ENCODE peak calls at places on chromosomes 12 and 14, in nine cellular contexts. T, C, A, N, R, V, E, S and G are unnamed samples. For H3K4me1, the result is how much of the 10 kb centered on the place peaks cover.

GRCh38 chr12:18868673-18869072 is 130.8 kb downstream of the CAPZA3 start:
- DNase-seq in C (no peak), R (peak), V (no peak), N (no peak), T (no peak), E (no peak), S (no peak), A (no peak), G (no peak)

GRCh38 chr12:78179346-78179745 is 348.7 kb downstream of the NAV3 start:
- DNase-seq in C (no peak), T (no peak), N (no peak), R (no peak), A (no peak), E (no peak), S (no peak), V (no peak), G (no peak)

GRCh38 chr12:56461235-56462159 is 6.9 kb upstream of the SPRYD4 start:
- DNase-seq in A (no peak), N (peak), C (no peak), E (no peak), R (peak), S (no peak), V (no peak), T (peak), G (no peak)

GRCh38 chr12:30525171-30525570 is 170.5 kb downstream of the IPO8 start:
- DNase-seq in A (no peak), N (no peak), S (no peak), E (no peak), R (no peak), C (no peak), V (no peak), T (no peak), G (no peak)

GRCh38 chr12:7555752-7556151 is 52.2 kb upstream of the CD163 start:
- DNase-seq in R (peak), C (no peak), A (no peak), V (peak), S (peak), T (peak), N (no peak), E (no peak), G (no peak)

GRCh38 chr12:130764475-130765185 is 48.5 kb upstream of the RIMBP2 start:
- DNase-seq in V (peak), E (no peak), T (peak), S (no peak), A (no peak), R (peak), C (no peak), N (peak), G (no peak)

GRCh38 chr12:56593909-56594621 is 36.1 kb downstream of the BAZ2A start:
- DNase-seq in T (peak), C (no peak), N (peak), R (peak), S (peak), E (no peak), V (peak), A (peak), G (peak)

GRCh38 chr14:86838363-86838762 is 1154.6 kb downstream of the GALC start:
- DNase-seq in V (no peak), R (no peak), S (no peak), E (no peak), A (no peak), C (no peak), N (no peak), T (peak), G (no peak)

GRCh38 chr12:95996034-95996658 is at the start of gene HAL:
- DNase-seq in V (no peak), C (no peak), A (no peak), T (peak), N (no peak), R (no peak), E (no peak), S (no peak), G (no peak)

GRCh38 chr12:119115296-119115905 is 63.3 kb upstream of the HSPB8 start:
- DNase-seq in A (no peak), T (peak), V (no peak), R (peak), C (no peak), S (peak), N (no peak), E (no peak), G (peak)

GRCh38 chr14:76617440-76617839 is 143.8 kb upstream of the VASH1 start:
- DNase-seq in R (no peak), C (no peak), N (no peak), E (no peak), V (no peak), A (no peak), S (no peak), T (no peak), G (no peak)

GRCh38 chr12:57130941-57131340 is 2.7 kb downstream of the LRP1 start:
- DNase-seq in S (no peak), E (no peak), C (no peak), N (no peak), T (no peak), V (no peak), A (no peak), R (no peak), G (no peak)

GRCh38 chr12:94873368-94874085 is 130.0 kb downstream of the NDUFA12 start:
- DNase-seq in S (no peak), A (no peak), N (no peak), V (peak), T (no peak), E (no peak), C (peak), R (no peak), G (peak)

GRCh38 chr14:100294213-100294962 is 11.9 kb downstream of the SLC25A29 start:
- DNase-seq in R (no peak), T (no peak), V (no peak), A (peak), C (peak), N (no peak), E (no peak), S (no peak), G (peak)

GRCh38 chr14:105135700-105136395 is 32.7 kb downstream of the JAG2 start:
- DNase-seq in V (no peak), R (no peak), T (no peak), E (no peak), N (peak), S (no peak), A (no peak), C (no peak), G (no peak)

GRCh38 chr14:96309907-96310330 is 53.2 kb downstream of the ATG2B start:
- DNase-seq in R (peak), T (no peak), A (no peak), V (no peak), E (no peak), N (no peak), S (no peak), C (no peak), G (no peak)

GRCh38 chr12:49019435-49020317 is 1.1 kb upstream of the PRKAG1 start:
- DNase-seq in N (no peak), C (no peak), E (no peak), T (peak), S (no peak), R (peak), A (peak), V (peak), G (no peak)

GRCh38 chr12:121295123-121295745 is 1.3 kb downstream of the CAMKK2 start:
- DNase-seq in N (no peak), T (peak), R (no peak), S (no peak), C (no peak), E (no peak), A (no peak), V (no peak), G (no peak)

GRCh38 chr12:79420146-79420618 is 270.6 kb downstream of the PAWR start:
- DNase-seq in C (no peak), V (peak), R (peak), A (no peak), T (peak), N (no peak), S (peak), E (no peak), G (no peak)

GRCh38 chr12:65389436-65389835 is 111.0 kb downstream of the MSRB3 start:
- DNase-seq in C (no peak), R (no peak), T (no peak), E (no peak), A (no peak), S (no peak), V (no peak), N (no peak), G (no peak)

GRCh38 chr14:90678420-90678819 is 137.8 kb downstream of the TTC7B start:
- DNase-seq in N (no peak), E (no peak), S (no peak), C (no peak), V (no peak), T (peak), A (no peak), R (peak), G (no peak)

GRCh38 chr12:114982760-114983159 is 298.8 kb upstream of the TBX3 start:
- DNase-seq in N (no peak), V (no peak), E (no peak), T (no peak), S (no peak), C (no peak), A (no peak), R (no peak), G (no peak)

GRCh38 chr14:51394391-51394790 is 154.3 kb downstream of the TMX1 start:
- DNase-seq in C (no peak), N (no peak), S (no peak), A (no peak), T (peak), V (peak), R (peak), E (no peak), G (no peak)

GRCh38 chr14:51520087-51520486 is 131.6 kb upstream of the FRMD6 start:
- DNase-seq in R (no peak), N (no peak), C (no peak), S (no peak), V (no peak), E (no peak), T (no peak), A (no peak), G (no peak)

GRCh38 chr12:104886418-104887401 is 71.4 kb downstream of the SLC41A2 start:
- DNase-seq in E (no peak), V (no peak), S (no peak), A (no peak), C (no peak), T (peak), N (no peak), R (peak), G (no peak)

GRCh38 chr12:14723763-14724162 is 27.4 kb upstream of the GUCY2C start:
- DNase-seq in E (no peak), S (peak), R (peak), A (no peak), T (peak), C (peak), N (peak), V (peak), G (peak)

GRCh38 chr14:99236386-99237133 is 35.4 kb downstream of the BCL11B start:
- DNase-seq in C (no peak), A (no peak), R (no peak), V (no peak), N (no peak), S (no peak), E (no peak), T (no peak), G (no peak)

GRCh38 chr12:70831538-70831937 is 89.0 kb downstream of the PTPRR start:
- DNase-seq in N (no peak), R (peak), E (no peak), C (no peak), A (no peak), T (no peak), S (no peak), V (no peak), G (no peak)

GRCh38 chr12:40010899-40011774 is 94.7 kb downstream of the SLC2A13 start:
- DNase-seq in A (peak), S (peak), R (peak), C (no peak), E (peak), T (peak), N (peak), V (peak), G (peak)

GRCh38 chr12:29901585-29901984 is 117.8 kb upstream of the TMTC1 start:
- DNase-seq in E (no peak), C (no peak), T (no peak), S (peak), N (no peak), A (no peak), V (no peak), R (no peak), G (no peak)

GRCh38 chr14:74893614-74894091 is 11.9 kb downstream of the DLST start:
- DNase-seq in S (no peak), A (no peak), R (no peak), T (no peak), N (no peak), V (no peak), E (no peak), C (no peak), G (no peak)

GRCh38 chr12:132310181-132311040 is 19.0 kb downstream of the GALNT9 start:
- DNase-seq in R (no peak), N (peak), E (no peak), T (no peak), C (peak), V (no peak), S (no peak), A (peak), G (peak)

GRCh38 chr12:24814379-24815086 is 134.4 kb downstream of the BCAT1 start:
- DNase-seq in S (no peak), R (no peak), V (no peak), C (no peak), T (no peak), E (no peak), A (no peak), N (no peak), G (no peak)

GRCh38 chr12:46264057-46264456 is 4.8 kb downstream of the SLC38A1 start:
- DNase-seq in T (peak), V (no peak), R (peak), A (no peak), N (no peak), C (no peak), S (no peak), E (no peak), G (no peak)

GRCh38 chr14:50083467-50084337 is 32.7 kb downstream of the VCPKMT start:
- DNase-seq in A (no peak), S (no peak), R (peak), N (no peak), T (no peak), V (no peak), E (no peak), C (no peak), G (no peak)

GRCh38 chr14:75011356-75012097 is 8.8 kb downstream of the EIF2B2 start:
- DNase-seq in T (peak), C (no peak), V (peak), A (no peak), S (no peak), R (peak), E (no peak), N (no peak), G (no peak)

GRCh38 chr14:65019944-65020566 is 33.4 kb downstream of the FNTB start:
- DNase-seq in V (peak), C (no peak), S (no peak), T (peak), N (no peak), R (peak), E (no peak), A (no peak), G (peak)

GRCh38 chr14:44657688-44658388 is 150.8 kb upstream of the FSCB start:
- DNase-seq in C (no peak), V (no peak), E (no peak), R (peak), A (no peak), T (peak), S (peak), N (no peak), G (peak)

GRCh38 chr14:52876806-52877205 is 74.0 kb downstream of the FERMT2 start:
- DNase-seq in V (no peak), R (no peak), T (no peak), E (no peak), S (no peak), A (no peak), C (no peak), N (no peak), G (no peak)

GRCh38 chr14:52876311-52876710 is 74.5 kb downstream of the FERMT2 start:
- DNase-seq in A (no peak), C (no peak), T (peak), R (peak), N (no peak), S (no peak), V (peak), E (no peak), G (no peak)

GRCh38 chr14:52877628-52878027 is 73.2 kb downstream of the FERMT2 start:
- DNase-seq in A (no peak), V (no peak), C (no peak), N (no peak), T (peak), R (peak), E (no peak), S (no peak), G (no peak)

GRCh38 chr14:52874389-52874788 is 76.5 kb downstream of the FERMT2 start:
- DNase-seq in N (no peak), E (no peak), V (no peak), S (no peak), A (no peak), R (no peak), T (no peak), C (no peak), G (no peak)

DNA sequence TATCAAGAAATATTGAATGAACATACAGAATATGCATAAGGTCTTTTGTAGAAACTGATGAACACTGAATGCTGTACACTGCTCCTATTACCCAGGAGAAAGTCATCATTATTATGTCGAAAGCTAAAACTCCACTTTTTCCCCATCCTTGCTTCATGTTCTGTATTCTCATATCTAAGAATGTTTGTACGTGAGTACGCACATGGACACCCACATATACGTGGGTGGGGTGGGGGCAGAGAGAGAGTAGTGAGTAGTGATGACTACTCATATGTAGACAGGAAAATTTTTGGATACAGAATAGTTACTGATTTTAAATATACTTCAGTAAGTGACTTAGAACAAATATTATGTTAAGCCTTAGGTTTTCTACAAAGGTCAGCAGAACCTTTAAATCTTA is 75.1 kb downstream of the FERMT2 start:
- DNase-seq in N (no peak), E (no peak), A (no peak), V (no peak), C (no peak), T (no peak), S (no peak), R (no peak), G (no peak)
- H3K4me1 ChIP-seq in N (under half), E (under half), A (under half), V (under half), C (under half), T (under half), S (under half), R (under half), G (under half)

GRCh38 chr14:71776463-71777359 is 155.5 kb upstream of the RGS6 start:
- DNase-seq in N (no peak), T (no peak), V (no peak), C (no peak), E (no peak), R (peak), S (peak), A (no peak), G (no peak)
- H3K4me1 ChIP-seq in N (under half), T (under half), V (under half), C (under half), E (under half), R (under half), S (under half), A (under half), G (under half)

GRCh38 chr12:86379337-86379736 is 123.1 kb upstream of the MGAT4C start:
- DNase-seq in E (no peak), R (no peak), V (no peak), T (no peak), S (no peak), C (no peak), N (no peak), A (no peak), G (no peak)
- H3K4me1 ChIP-seq in E (under half), R (under half), V (under half), T (under half), S (under half), C (under half), N (under half), A (under half), G (under half)

GRCh38 chr12:89161553-89161952 is 190.7 kb downstream of the DUSP6 start:
- DNase-seq in A (no peak), V (no peak), C (no peak), T (no peak), R (no peak), E (no peak), S (no peak), N (no peak), G (no peak)
- H3K4me1 ChIP-seq in A (under half), V (under half), C (under half), T (under half), R (under half), E (under half), S (under half), N (under half), G (under half)

GRCh38 chr14:93010543-93011541 is 87.9 kb downstream of the CHGA start:
- DNase-seq in R (no peak), C (no peak), S (no peak), A (no peak), V (no peak), N (no peak), T (no peak), E (no peak), G (peak)

GRCh38 chr14:93009471-93010117 is 86.6 kb downstream of the CHGA start:
- DNase-seq in C (no peak), T (no peak), R (no peak), N (peak), A (no peak), E (no peak), S (no peak), V (peak), G (no peak)

GRCh38 chr14:93011650-93012317 is 88.8 kb downstream of the CHGA start:
- DNase-seq in R (no peak), V (no peak), A (no peak), E (no peak), S (no peak), C (no peak), N (no peak), T (no peak), G (no peak)

GRCh38 chr14:93008381-93008780 is 85.4 kb downstream of the CHGA start:
- DNase-seq in T (no peak), R (peak), E (no peak), C (peak), N (peak), S (no peak), A (no peak), V (no peak), G (no peak)

DNA sequence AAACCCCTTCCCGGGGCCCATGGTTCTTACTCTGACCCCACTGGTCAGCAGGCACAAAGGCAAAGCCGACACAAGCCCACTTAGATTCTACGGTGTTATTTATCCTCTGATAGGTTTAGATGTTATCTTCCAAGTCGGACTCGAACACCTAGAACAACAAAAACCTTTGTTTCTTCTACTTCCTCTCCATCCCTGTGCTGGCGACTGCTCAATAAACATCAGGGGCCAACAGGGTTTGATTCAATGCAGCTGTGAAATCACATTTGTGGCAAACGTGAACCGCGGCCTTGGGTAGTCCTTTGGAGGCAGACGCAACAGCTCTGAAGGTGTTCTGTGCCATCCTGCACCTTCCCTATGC is 87.1 kb downstream of the CHGA start:
- DNase-seq in C (no peak), R (no peak), A (no peak), T (no peak), S (no peak), N (no peak), E (no peak), V (no peak), G (no peak)
- H3K4me1 ChIP-seq in C (half or more), R (under half), A (under half), T (under half), S (under half), N (under half), E (under half), V (half or more), G (under half)

GRCh38 chr12:6229823-6230222 is 29.6 kb downstream of the CD9 start:
- DNase-seq in E (peak), C (no peak), S (no peak), V (peak), T (peak), N (peak), R (peak), A (peak), G (peak)

GRCh38 chr12:6231359-6232268 is 31.4 kb downstream of the CD9 start:
- DNase-seq in C (no peak), R (no peak), E (no peak), T (no peak), S (no peak), V (peak), N (no peak), A (no peak), G (no peak)

GRCh38 chr12:6228535-6229223 is 28.5 kb downstream of the CD9 start:
- DNase-seq in N (peak), V (no peak), E (no peak), R (no peak), S (no peak), T (no peak), C (no peak), A (peak), G (no peak)

GRCh38 chr12:6230321-6231110 is 30.3 kb downstream of the CD9 start:
- DNase-seq in R (no peak), A (peak), S (no peak), V (peak), N (peak), T (no peak), E (peak), C (no peak), G (peak)

DNA sequence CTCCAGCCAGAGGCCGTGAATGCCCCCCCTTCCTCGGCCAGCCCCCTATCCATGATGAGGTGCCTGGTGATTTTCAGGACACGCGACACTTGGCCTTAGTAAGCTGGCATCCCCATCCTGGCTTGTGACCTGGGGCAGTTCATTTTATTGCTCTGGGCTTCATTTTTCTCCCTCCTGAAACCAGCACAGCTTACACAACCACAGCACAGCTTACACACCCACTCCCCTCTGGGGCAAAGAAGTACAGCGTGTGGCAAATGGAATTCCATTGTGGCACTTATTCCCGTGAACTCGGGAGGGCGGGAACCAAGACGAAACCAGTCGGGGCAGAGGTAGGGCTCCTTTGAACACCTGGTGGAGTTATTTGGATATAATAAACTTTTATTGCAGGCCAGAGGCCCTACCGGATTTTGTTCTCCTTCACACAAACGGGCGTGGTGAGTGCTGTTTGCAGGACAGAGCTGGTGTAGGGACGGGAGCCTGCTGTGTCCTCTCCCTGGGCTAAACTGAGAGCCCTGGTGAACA is 29.1 kb downstream of the CD9 start:
- DNase-seq in C (no peak), R (no peak), A (no peak), T (no peak), N (peak), E (no peak), V (no peak), S (no peak), G (peak)
- H3K4me1 ChIP-seq in C (half or more), R (under half), A (under half), T (under half), N (under half), E (half or more), V (half or more), S (under half), G (half or more)